ENCODE peak calls at places on chromosome 12, in four cellular contexts. B is heart left ventricle, L is PC-3, O is breast epithelium. T is an unnamed sample.

GRCh38 chr12:10358131-10358530 is 31.7 kb downstream of the KLRK1 start:
- DNase-seq in B (no peak), L (no peak), O (no peak), T (no peak)

GRCh38 chr12:50241178-50241577 is 42.1 kb downstream of the LIMA1 start:
- DNase-seq in B (no peak), L (peak), O (no peak), T (no peak)

GRCh38 chr12:114625294-114625851 is 58.6 kb downstream of the TBX3 start:
- DNase-seq in B (no peak), L (peak), O (no peak), T (no peak)

GRCh38 chr12:113912761-113913295 is 53.3 kb downstream of the RBM19 start:
- DNase-seq in B (peak), L (peak), O (peak), T (peak)

GRCh38 chr12:57604454-57605307 is at the start of gene DTX3:
- DNase-seq in B (peak), L (no peak), O (no peak), T (peak)

GRCh38 chr12:114662512-114663177 is 21.3 kb downstream of the TBX3 start:
- DNase-seq in B (peak), L (peak), O (peak), T (peak)

GRCh38 chr12:26524862-26525465 is 308.0 kb downstream of the ITPR2 start:
- DNase-seq in B (no peak), L (peak), O (no peak), T (no peak)

GRCh38 chr12:93361159-93361919 is 16.4 kb upstream of the NUDT4 start:
- DNase-seq in B (peak), L (no peak), O (no peak), T (peak)

GRCh38 chr12:98516184-98516873 is 939 bp downstream of the TMPO start:
- DNase-seq in B (peak), L (peak), O (no peak), T (peak)

GRCh38 chr12:64580681-64581080 is 29.6 kb upstream of the RASSF3 start:
- DNase-seq in B (no peak), L (no peak), O (no peak), T (no peak)

GRCh38 chr12:6361834-6362233 is 13.5 kb downstream of the SCNN1A start:
- DNase-seq in B (no peak), L (peak), O (no peak), T (no peak)

GRCh38 chr12:4690760-4691159 is 29.4 kb upstream of the GALNT8 start:
- DNase-seq in B (no peak), L (no peak), O (no peak), T (no peak)

GRCh38 chr12:92621833-92622232 is 81.0 kb upstream of the PLEKHG7 start:
- DNase-seq in B (no peak), L (peak), O (no peak), T (no peak)

GRCh38 chr12:76250256-76250655 is 98.0 kb downstream of the BBS10 start:
- DNase-seq in B (no peak), L (peak), O (no peak), T (no peak)

GRCh38 chr12:50019524-50019923 is 5.8 kb downstream of the RACGAP1 start:
- DNase-seq in B (no peak), L (no peak), O (no peak), T (no peak)

GRCh38 chr12:62581288-62582064 is 114.8 kb downstream of the MON2 start:
- DNase-seq in B (no peak), L (peak), O (no peak), T (no peak)

GRCh38 chr12:61879229-61879628 is 381.0 kb upstream of the USP15 start:
- DNase-seq in B (no peak), L (no peak), O (no peak), T (no peak)

GRCh38 chr12:111673503-111673902 is 12.3 kb downstream of the BRAP start:
- DNase-seq in B (no peak), L (peak), O (no peak), T (no peak)

GRCh38 chr12:42780671-42781070 is 191.1 kb upstream of the PRICKLE1 start:
- DNase-seq in B (no peak), L (no peak), O (no peak), T (no peak)
- H3K27ac ChIP-seq in B (no peak), L (no peak), O (no peak), T (no peak)

DNA sequence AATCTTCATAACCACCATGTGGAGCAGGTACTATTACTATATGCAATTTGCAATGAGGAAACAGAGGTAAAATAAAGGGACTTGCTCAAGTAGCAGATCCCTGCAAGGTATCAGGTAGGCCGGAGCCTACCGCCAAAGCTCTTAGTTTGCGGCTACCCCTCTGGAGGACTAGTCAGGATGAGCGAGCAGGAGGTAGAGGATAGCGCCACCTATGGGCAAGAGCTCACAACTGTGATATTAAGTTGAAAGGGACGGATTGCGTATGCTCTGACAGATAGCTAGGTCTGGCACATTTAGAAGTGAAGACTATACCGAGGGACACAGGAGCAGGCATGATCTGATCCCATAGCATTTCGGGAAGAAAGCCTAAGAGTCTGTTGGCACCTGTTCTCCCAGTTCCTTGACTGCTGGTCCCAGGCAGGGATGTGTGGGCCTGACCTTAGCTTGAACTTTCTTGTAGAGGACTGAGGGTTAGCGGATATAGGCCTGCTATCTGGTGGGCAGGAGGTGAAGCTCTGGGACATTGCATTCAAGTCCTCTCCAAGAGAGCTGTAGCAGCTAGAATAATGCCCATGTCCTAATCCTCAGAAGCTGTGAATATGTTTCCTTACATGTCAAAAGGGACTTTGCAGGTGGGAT is 48.0 kb downstream of the SLC17A8 start:
- DNase-seq in B (no peak), L (peak), O (no peak), T (no peak)
- TF ChIP-seq CTCF in B (peak), L (peak), O (peak), T (peak)

GRCh38 chr12:97299867-97300266 is 162.7 kb upstream of the RMST start:
- DNase-seq in B (no peak), L (no peak), O (no peak), T (no peak)
- H3K4me3 ChIP-seq in B (no peak), L (no peak), O (no peak), T (no peak)

DNA sequence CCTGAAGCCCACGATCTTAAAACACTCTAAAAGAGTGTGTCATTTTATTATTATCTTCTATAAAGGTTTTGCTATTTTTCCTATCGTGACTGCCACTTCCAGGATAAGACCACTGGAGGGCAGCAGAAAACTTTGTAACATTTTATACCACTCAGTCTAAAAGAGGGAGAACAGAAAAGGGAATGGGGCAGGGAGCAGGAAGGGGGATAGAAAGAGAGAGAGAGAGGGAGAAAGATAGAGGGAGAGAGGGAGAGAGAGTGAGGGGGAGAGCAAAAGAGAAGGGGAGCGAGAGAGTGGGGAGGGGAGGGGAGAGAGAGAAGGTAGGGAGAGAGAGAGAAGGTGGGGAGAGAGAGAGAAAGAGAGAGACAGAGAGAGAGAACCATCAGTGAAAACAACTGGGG is 2.0 kb upstream of the ART4 start:
- DNase-seq in B (peak), L (peak), O (no peak), T (no peak)
- H3K27ac ChIP-seq in B (peak), L (no peak), O (peak), T (no peak)

GRCh38 chr12:71719647-71720370 is 33.9 kb downstream of the TMEM19 start:
- DNase-seq in B (no peak), L (peak), O (no peak), T (no peak)
- TF ChIP-seq CTCF in B (no peak), L (no peak), O (no peak), T (no peak)

GRCh38 chr12:1917172-1918070 is 1.0 kb downstream of the CACNA2D4 start:
- DNase-seq in B (no peak), L (no peak), O (no peak), T (peak)
- H3K4me3 ChIP-seq in B (no peak), L (no peak), O (peak), T (no peak)

T was measured in dorsolateral prefrontal cortex.